ENCODE peak calls at places on chromosomes 5 and 9, in six cellular contexts. H is HFF-Myc, D is D721Med, O is uterus, V is transverse colon, X is endothelial cell. Y is an unnamed sample.

GRCh38 chr5:131355972-131356528 is 92.2 kb downstream of the CDC42SE2 start:
- DNase-seq in X (no peak), V (no peak), H (no peak), D (no peak), O (no peak), Y (no peak)

GRCh38 chr9:98933185-98933584 is 10.5 kb upstream of the COL15A1 start:
- DNase-seq in D (no peak), X (no peak), H (no peak), V (no peak), O (no peak), Y (no peak)

GRCh38 chr9:16535555-16535954 is 334.9 kb downstream of the BNC2 start:
- DNase-seq in V (no peak), D (no peak), O (no peak), X (no peak), H (no peak), Y (no peak)

GRCh38 chr9:114356792-114357191 is 27.1 kb downstream of the ORM2 start:
- DNase-seq in O (no peak), D (no peak), H (no peak), X (no peak), V (no peak), Y (no peak)

GRCh38 chr5:45862763-45863162 is 166.6 kb upstream of the HCN1 start:
- DNase-seq in V (no peak), X (no peak), H (no peak), O (no peak), D (no peak), Y (no peak)

GRCh38 chr9:3517377-3518048 is 8.3 kb downstream of the RFX3 start:
- DNase-seq in D (no peak), O (no peak), V (no peak), H (no peak), X (no peak), Y (no peak)

GRCh38 chr5:177402271-177403043 is 2.0 kb upstream of the PFN3 start:
- DNase-seq in V (peak), X (peak), D (peak), O (peak), H (no peak), Y (no peak)

GRCh38 chr9:88979791-88980190 is 11.5 kb upstream of the S1PR3 start:
- DNase-seq in V (no peak), H (no peak), X (no peak), O (no peak), D (no peak), Y (no peak)

GRCh38 chr9:108551030-108551964 is 304.5 kb downstream of the ACTL7B start:
- DNase-seq in D (no peak), H (peak), V (no peak), X (no peak), O (no peak), Y (peak)

GRCh38 chr9:85332487-85332886 is 409.3 kb downstream of the AGTPBP1 start:
- DNase-seq in O (no peak), X (peak), D (no peak), H (no peak), V (no peak), Y (no peak)

GRCh38 chr5:54651482-54652076 is 134.0 kb downstream of the SNX18 start:
- DNase-seq in H (no peak), V (peak), D (no peak), X (no peak), O (peak), Y (no peak)

GRCh38 chr5:56160723-56161445 is 72.2 kb downstream of the ANKRD55 start:
- DNase-seq in O (no peak), V (no peak), H (no peak), X (no peak), D (no peak), Y (no peak)

GRCh38 chr9:133057006-133057405 is 4.8 kb upstream of the CEL start:
- DNase-seq in X (no peak), V (no peak), H (no peak), D (no peak), O (no peak), Y (no peak)

GRCh38 chr5:43041669-43042175 is 1.6 kb upstream of the ANXA2R start:
- DNase-seq in D (no peak), X (peak), H (no peak), O (peak), V (peak), Y (no peak)

GRCh38 chr5:96431376-96432244 is 1.4 kb downstream of the PCSK1 start:
- DNase-seq in D (no peak), O (peak), X (no peak), H (peak), V (no peak), Y (no peak)

GRCh38 chr5:170640731-170641588 is 137.1 kb downstream of the KCNIP1 start:
- DNase-seq in H (no peak), O (no peak), X (no peak), D (no peak), V (no peak), Y (no peak)

GRCh38 chr5:42361321-42361688 is 61.9 kb upstream of the GHR start:
- DNase-seq in H (no peak), X (no peak), O (no peak), V (no peak), D (no peak), Y (no peak)

GRCh38 chr9:112174965-112175795 is at the start of gene SUSD1:
- DNase-seq in H (no peak), X (peak), O (peak), V (peak), D (peak), Y (no peak)

GRCh38 chr5:32713396-32714381 is 2.6 kb downstream of the NPR3 start:
- DNase-seq in X (peak), V (peak), D (peak), O (no peak), H (no peak), Y (no peak)

GRCh38 chr9:73541923-73542322 is 390.3 kb downstream of the ANXA1 start:
- DNase-seq in H (no peak), O (no peak), X (no peak), D (no peak), V (no peak), Y (no peak)

GRCh38 chr9:2199999-2200796 is 185.1 kb downstream of the SMARCA2 start:
- DNase-seq in V (no peak), D (no peak), X (no peak), H (no peak), O (no peak), Y (no peak)

GRCh38 chr5:169880012-169880673 is 100.2 kb downstream of the INSYN2B start:
- DNase-seq in O (no peak), V (no peak), D (no peak), H (no peak), X (no peak), Y (no peak)

GRCh38 chr5:134543820-134544692 is 18.6 kb downstream of the JADE2 start:
- DNase-seq in V (peak), X (no peak), D (no peak), O (no peak), H (no peak), Y (no peak)

GRCh38 chr9:123678038-123678877 is 251.7 kb downstream of the DENND1A start:
- DNase-seq in X (no peak), H (no peak), V (peak), D (no peak), O (no peak), Y (no peak)

GRCh38 chr5:44914221-44914620 is 105.5 kb downstream of the MRPS30 start:
- DNase-seq in O (no peak), D (no peak), X (no peak), V (no peak), H (no peak), Y (no peak)

GRCh38 chr9:18743421-18743820 is 269.5 kb downstream of the ADAMTSL1 start:
- DNase-seq in H (no peak), X (no peak), O (no peak), D (no peak), V (no peak), Y (no peak)

GRCh38 chr5:72779520-72779919 is 36.9 kb upstream of the TNPO1 start:
- DNase-seq in O (no peak), V (no peak), D (no peak), X (no peak), H (no peak), Y (no peak)

GRCh38 chr9:114763220-114763619 is 42.6 kb downstream of the TNFSF15 start:
- DNase-seq in X (no peak), O (no peak), D (no peak), V (no peak), H (no peak), Y (no peak)

GRCh38 chr5:35640623-35641022 is 23.0 kb downstream of the SPEF2 start:
- DNase-seq in D (no peak), H (no peak), O (no peak), V (no peak), X (no peak), Y (no peak)

GRCh38 chr5:160021818-160022446 is 13.0 kb downstream of the TTC1 start:
- DNase-seq in V (peak), X (peak), H (peak), D (no peak), O (peak), Y (peak)

GRCh38 chr5:109253262-109253661 is 156.5 kb downstream of the PJA2 start:
- DNase-seq in O (no peak), X (no peak), H (no peak), D (no peak), V (no peak), Y (no peak)

GRCh38 chr5:151298063-151298462 is 5.5 kb downstream of the SLC36A3 start:
- DNase-seq in X (peak), D (no peak), O (no peak), H (no peak), V (no peak), Y (peak)
- TF ChIP-seq CTCF in X (peak), D (peak), O (no peak), H (peak), V (peak), Y (peak)

DNA sequence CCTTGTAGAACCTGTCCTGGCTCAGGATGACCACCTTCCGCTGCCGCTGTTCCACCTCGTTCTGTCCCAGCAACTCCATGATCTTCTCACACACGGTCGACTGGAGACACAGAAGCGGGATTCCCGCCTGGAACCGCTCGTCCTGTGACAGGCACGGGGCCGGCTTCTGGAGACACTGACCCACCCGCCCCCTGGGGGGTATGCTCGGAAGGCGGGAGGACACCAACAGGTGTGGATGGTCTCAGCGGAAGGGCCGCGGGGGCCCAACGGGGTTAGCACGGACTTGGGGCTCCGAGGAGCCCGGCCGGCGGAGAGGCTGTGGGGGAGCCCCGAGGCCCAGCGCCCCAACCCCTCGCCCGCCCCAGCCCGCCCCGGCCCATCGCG is 525 bp downstream of the UCK1 start:
- DNase-seq in O (peak), H (no peak), V (peak), D (peak), X (peak), Y (no peak)
- TF ChIP-seq CTCF in O (no peak), H (peak), V (no peak), D (no peak), X (no peak), Y (peak)

DNA sequence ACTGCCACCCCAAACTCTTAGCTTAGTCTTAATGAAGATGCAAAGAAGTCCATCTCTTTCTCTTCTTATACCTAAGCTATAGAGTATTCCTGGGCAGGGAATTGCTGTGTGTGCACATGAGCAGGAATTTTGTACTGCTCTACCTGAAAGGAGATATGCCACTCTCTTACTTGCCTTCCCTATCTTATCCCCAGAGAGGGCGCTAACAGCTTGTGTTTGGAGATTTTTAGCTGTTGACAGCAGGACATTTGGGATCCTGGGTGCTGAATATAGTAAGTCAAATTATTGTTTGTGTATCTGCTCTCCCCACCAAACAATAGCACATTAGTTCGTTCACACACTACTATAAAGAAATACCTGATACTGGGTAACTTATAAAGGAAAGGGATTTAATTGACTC is 159.5 kb downstream of the GABRG2 start:
- DNase-seq in D (no peak), X (no peak), V (no peak), O (no peak), H (no peak), Y (no peak)
- TF ChIP-seq CTCF in D (no peak), X (no peak), V (no peak), O (no peak), H (no peak), Y (no peak)

GRCh38 chr5:127878174-127878750 is 175.1 kb downstream of the CCDC192 start:
- DNase-seq in H (peak), X (peak), O (no peak), V (peak), D (no peak), Y (no peak)
- TF ChIP-seq CTCF in H (peak), X (peak), O (no peak), V (peak), D (peak), Y (peak)

GRCh38 chr5:174071484-174071883 is 26.0 kb downstream of the NSG2 start:
- DNase-seq in X (no peak), O (no peak), D (no peak), V (no peak), H (no peak), Y (no peak)

GRCh38 chr5:174064171-174064570 is 18.7 kb downstream of the NSG2 start:
- DNase-seq in V (no peak), D (no peak), H (no peak), X (no peak), O (no peak), Y (no peak)

GRCh38 chr5:174063092-174063756 is 17.7 kb downstream of the NSG2 start:
- DNase-seq in H (no peak), X (no peak), O (no peak), V (no peak), D (no peak), Y (no peak)

GRCh38 chr5:174067499-174067898 is 22.0 kb downstream of the NSG2 start:
- DNase-seq in X (no peak), D (no peak), H (no peak), V (no peak), O (no peak), Y (no peak)

GRCh38 chr5:174065528-174066189 is 20.2 kb downstream of the NSG2 start:
- DNase-seq in O (no peak), V (no peak), D (no peak), X (no peak), H (no peak), Y (no peak)
- TF ChIP-seq CTCF in O (no peak), V (no peak), D (no peak), X (no peak), H (no peak), Y (no peak)

DNA sequence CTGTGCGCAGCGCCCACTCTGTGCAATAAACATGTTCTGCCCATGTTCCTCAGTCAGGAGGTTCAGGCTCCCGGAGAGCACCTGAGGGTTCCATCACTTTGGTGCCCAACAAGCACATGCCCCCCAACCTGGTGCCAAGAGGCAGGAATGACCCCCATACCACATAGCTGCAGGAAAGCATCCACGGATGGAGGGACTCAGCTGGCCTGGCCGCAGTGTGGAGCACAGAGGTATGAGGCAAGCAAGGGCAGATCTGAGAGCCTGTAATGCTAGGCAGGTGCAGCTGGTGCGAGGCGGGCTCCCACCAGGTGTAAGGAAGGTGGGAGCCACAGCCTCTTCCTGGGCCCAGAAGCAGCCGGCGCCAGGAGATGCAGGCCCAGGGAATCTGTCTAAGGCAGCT is 4.3 kb upstream of the MRNIP start:
- DNase-seq in O (no peak), H (no peak), D (no peak), V (no peak), X (no peak), Y (no peak)
- TF ChIP-seq CTCF in O (no peak), H (no peak), D (no peak), V (no peak), X (no peak), Y (no peak)

DNA sequence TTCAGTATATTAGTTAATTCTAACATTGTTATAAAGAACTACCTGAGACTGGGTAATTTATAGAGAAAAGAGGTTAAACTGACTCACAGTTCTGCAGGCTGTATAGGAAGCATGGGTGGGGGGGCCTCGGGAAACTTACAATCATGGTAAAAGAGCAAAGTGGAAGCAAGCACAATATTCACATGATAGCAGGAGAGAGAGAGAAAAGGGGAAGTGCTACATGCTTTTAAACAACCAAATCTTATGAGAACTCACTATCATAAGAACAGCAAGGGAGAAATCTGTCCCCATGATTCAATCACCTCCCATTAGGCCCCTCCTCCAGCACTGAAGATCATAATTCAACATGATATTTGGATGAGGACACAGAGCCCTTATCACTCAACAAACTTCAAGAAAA is 324.9 kb downstream of the ZNF608 start:
- DNase-seq in V (no peak), H (no peak), O (no peak), D (no peak), X (no peak), Y (no peak)
- TF ChIP-seq CTCF in V (no peak), H (no peak), O (no peak), D (no peak), X (no peak), Y (no peak)

Y was measured in AG09319.